ENCODE peak calls at places on chromosome 2, in four cellular contexts. D, B, R and V are unnamed samples.

GRCh38 chr2:71856709-71857525 is 290.7 kb downstream of the CYP26B1 start:
- DNase-seq in R (peak; percentile 13), D (no peak), B (no peak), V (no peak)

GRCh38 chr2:10002681-10003080 is 40.7 kb upstream of the KLF11 start:
- DNase-seq in B (no peak), D (no peak), R (no peak), V (peak; percentile 16)

GRCh38 chr2:239113164-239113563 is 265.3 kb downstream of the TWIST2 start:
- DNase-seq in B (peak; percentile 31), R (no peak), D (no peak), V (no peak)

GRCh38 chr2:239934571-239935171 is 90.5 kb downstream of the NDUFA10 start:
- DNase-seq in D (no peak), B (peak; percentile 39), R (peak; percentile 60), V (peak; percentile 77)

GRCh38 chr2:157228946-157229345 is 28.6 kb upstream of the GALNT5 start:
- DNase-seq in B (no peak), D (no peak), R (no peak), V (no peak)

GRCh38 chr2:68441179-68441993 is 25.7 kb downstream of the FBXO48 start:
- DNase-seq in B (peak; percentile 85), D (peak; percentile 75), R (peak; percentile 82), V (peak; percentile 89)

GRCh38 chr2:106828119-106828518 is 57.8 kb downstream of the ST6GAL2 start:
- DNase-seq in B (no peak), D (no peak), R (no peak), V (no peak)

GRCh38 chr2:202161106-202161836 is 77.1 kb downstream of the SUMO1 start:
- DNase-seq in D (no peak), R (no peak), B (no peak), V (no peak)

GRCh38 chr2:163319006-163319405 is 416.8 kb downstream of the FIGN start:
- DNase-seq in B (peak; percentile 35), R (no peak), D (no peak), V (no peak)

GRCh38 chr2:51535763-51536162 is 503.8 kb upstream of the NRXN1 start:
- DNase-seq in R (no peak), D (no peak), B (no peak), V (no peak)

GRCh38 chr2:100822587-100823248 is 2.8 kb downstream of the NPAS2 start:
- DNase-seq in D (no peak), R (no peak), B (peak; percentile 51), V (no peak)

GRCh38 chr2:235170536-235171510 is 219.0 kb downstream of the SH3BP4 start:
- DNase-seq in D (peak; percentile 91), B (peak; percentile 60), R (peak; percentile 36), V (no peak)

GRCh38 chr2:84257871-84258270 is 201.2 kb downstream of the SUCLG1 start:
- DNase-seq in D (no peak), R (no peak), B (no peak), V (no peak)

GRCh38 chr2:181790716-181791649 is 100.5 kb upstream of the ITPRID2 start:
- DNase-seq in R (no peak), B (peak; percentile 99), D (peak; percentile 77), V (no peak)

GRCh38 chr2:64019975-64020281 is 700 bp upstream of the VPS54 start:
- DNase-seq in D (no peak), B (no peak), R (no peak), V (no peak)

GRCh38 chr2:208250401-208250800 is 4.5 kb downstream of the IDH1 start:
- DNase-seq in D (no peak), B (peak; percentile 17), R (no peak), V (no peak)

GRCh38 chr2:151672277-151672676 is 62.0 kb downstream of the NEB start:
- DNase-seq in B (no peak), D (no peak), R (no peak), V (no peak)

GRCh38 chr2:3462493-3463104 is 56.7 kb downstream of the ADI1 start:
- DNase-seq in R (no peak), D (no peak), B (no peak), V (peak; percentile 56)

GRCh38 chr2:227325824-227326195 is 759 bp downstream of the MFF start:
- DNase-seq in R (peak; percentile 14), D (peak; percentile 44), B (peak; percentile 55), V (no peak)

GRCh38 chr2:222862068-222862914 is 1.5 kb downstream of the ACSL3 start:
- DNase-seq in B (peak; percentile 62), R (peak; percentile 6), D (no peak), V (no peak)

GRCh38 chr2:115165529-115166109 is 723.2 kb downstream of the DPP10 start:
- DNase-seq in R (no peak), D (no peak), B (peak; percentile 12), V (no peak)

GRCh38 chr2:162430323-162430722 is 86.4 kb downstream of the GCA start:
- DNase-seq in B (no peak), R (no peak), D (no peak), V (no peak)

GRCh38 chr2:235856151-235856819 is 311.9 kb downstream of the GBX2 start:
- DNase-seq in B (peak; percentile 73), R (no peak), D (no peak), V (no peak)

GRCh38 chr2:46780801-46781445 is 134.7 kb downstream of the MCFD2 start:
- DNase-seq in D (no peak), B (peak; percentile 56), R (no peak), V (no peak)

GRCh38 chr2:45675130-45675812 is 23.8 kb downstream of the PRKCE start:
- DNase-seq in D (no peak), B (no peak), R (peak; percentile 78), V (no peak)

GRCh38 chr2:88239781-88240180 is 69.6 kb downstream of the THNSL2 start:
- DNase-seq in D (no peak), R (no peak), B (no peak), V (no peak)

GRCh38 chr2:234469251-234469845 is 27.5 kb downstream of the ARL4C start:
- DNase-seq in D (no peak), R (no peak), B (peak; percentile 51), V (no peak)

GRCh38 chr2:10216677-10217498 is 85.8 kb upstream of the HPCAL1 start:
- DNase-seq in D (no peak), R (no peak), B (no peak), V (no peak)

DNA sequence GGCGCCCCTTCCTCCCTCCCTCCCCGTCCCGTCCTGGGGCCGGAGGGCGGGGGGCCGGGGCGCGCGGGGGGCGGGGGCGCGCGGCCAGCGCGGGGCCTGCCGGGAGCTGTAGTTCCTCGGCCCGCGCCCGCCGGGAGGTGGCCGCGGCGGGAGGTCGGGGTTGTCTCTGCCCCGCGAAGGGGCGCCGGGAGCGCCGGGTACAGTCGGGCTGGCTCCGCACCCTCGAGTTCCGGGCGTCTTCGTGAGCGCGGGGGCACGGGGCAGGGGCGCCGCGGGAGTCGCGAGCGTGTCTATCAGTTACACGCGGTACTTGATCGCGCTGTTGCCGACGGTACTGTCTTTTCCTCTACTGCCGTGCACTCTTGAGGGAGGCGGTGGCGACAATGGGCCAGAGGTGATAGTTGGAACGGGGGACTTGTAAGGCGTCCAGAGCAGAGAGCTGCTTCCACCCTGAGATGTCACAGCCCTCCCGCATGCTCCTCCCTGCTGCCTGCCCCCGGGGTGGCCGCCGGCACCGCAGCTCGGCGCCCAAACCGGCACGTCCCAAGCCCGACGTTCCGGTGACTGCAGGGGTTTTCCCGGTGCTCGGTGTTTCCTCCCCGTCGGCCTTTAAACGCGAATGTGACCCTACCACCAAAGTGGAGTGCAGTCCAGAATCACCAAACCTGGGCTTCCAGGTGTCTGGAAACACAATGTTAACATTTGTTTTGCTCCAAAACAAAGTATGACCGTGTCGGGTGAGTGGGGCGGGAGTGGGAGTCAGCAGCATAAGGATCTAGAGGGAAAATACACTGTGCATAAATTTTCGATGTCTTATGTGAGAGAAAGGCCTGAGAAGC is at the start of gene PRKD3:
- DNase-seq in R (peak; percentile 48), B (peak; percentile 39), D (peak; percentile 61), V (peak; percentile 76)
- H3K27ac ChIP-seq in R (peak within 1 kb of the TSS; percentile 87), B (peak within 1 kb of the TSS; percentile 71), D (peak within 1 kb of the TSS; percentile 72), V (peak within 1 kb of the TSS; percentile 96)

GRCh38 chr2:38828460-38828859 is 47.3 kb downstream of the DHX57 start:
- DNase-seq in R (no peak), B (no peak), D (no peak), V (no peak)
- H3K27ac ChIP-seq in R (no peak overlapping the region), B (no peak overlapping the region), D (no peak overlapping the region), V (no peak overlapping the region)

DNA sequence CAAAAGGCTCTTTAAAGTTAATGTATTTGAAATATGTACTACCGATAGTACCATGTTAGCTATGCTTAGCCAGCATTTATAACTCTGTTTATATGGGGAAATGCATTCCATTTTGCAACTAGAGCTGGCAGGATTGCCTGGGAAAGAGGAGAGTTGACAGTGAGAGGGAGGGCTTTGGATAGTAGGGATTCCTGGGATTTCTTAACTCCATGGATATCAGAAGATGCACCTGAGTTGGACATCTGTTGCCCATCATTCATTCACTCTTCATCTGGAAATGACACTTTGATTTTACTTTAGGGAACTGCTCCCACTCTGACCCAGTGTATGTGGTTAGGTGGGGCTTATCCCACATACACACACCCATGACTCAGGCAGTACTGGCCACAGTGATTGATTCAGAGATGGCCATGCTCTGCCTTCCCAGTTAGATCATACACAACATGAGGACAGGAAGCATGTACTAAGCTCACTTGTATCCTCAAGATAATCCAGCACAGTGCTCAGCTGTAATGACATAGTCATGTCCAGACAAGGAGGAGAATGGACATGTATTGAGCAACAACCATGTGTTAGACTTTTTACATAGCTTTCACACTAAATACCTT is 248.8 kb downstream of the MREG start:
- DNase-seq in R (no peak), B (peak; percentile 90), D (no peak), V (no peak)
- H3K27ac ChIP-seq in R (no peak overlapping the region), B (no peak overlapping the region), D (no peak overlapping the region), V (no peak overlapping the region)

GRCh38 chr2:187842978-187843847 is 289.0 kb upstream of the TFPI start:
- DNase-seq in D (no peak), R (no peak), B (peak; percentile 78), V (no peak)

GRCh38 chr2:187851955-187852624 is 297.9 kb upstream of the TFPI start:
- DNase-seq in R (no peak), B (no peak), D (no peak), V (no peak)

GRCh38 chr2:187853413-187853812 is 299.2 kb upstream of the TFPI start:
- DNase-seq in B (no peak), R (no peak), D (no peak), V (no peak)

GRCh38 chr2:187842315-187842714 is 288.1 kb upstream of the TFPI start:
- DNase-seq in D (no peak), B (no peak), R (no peak), V (no peak)

DNA sequence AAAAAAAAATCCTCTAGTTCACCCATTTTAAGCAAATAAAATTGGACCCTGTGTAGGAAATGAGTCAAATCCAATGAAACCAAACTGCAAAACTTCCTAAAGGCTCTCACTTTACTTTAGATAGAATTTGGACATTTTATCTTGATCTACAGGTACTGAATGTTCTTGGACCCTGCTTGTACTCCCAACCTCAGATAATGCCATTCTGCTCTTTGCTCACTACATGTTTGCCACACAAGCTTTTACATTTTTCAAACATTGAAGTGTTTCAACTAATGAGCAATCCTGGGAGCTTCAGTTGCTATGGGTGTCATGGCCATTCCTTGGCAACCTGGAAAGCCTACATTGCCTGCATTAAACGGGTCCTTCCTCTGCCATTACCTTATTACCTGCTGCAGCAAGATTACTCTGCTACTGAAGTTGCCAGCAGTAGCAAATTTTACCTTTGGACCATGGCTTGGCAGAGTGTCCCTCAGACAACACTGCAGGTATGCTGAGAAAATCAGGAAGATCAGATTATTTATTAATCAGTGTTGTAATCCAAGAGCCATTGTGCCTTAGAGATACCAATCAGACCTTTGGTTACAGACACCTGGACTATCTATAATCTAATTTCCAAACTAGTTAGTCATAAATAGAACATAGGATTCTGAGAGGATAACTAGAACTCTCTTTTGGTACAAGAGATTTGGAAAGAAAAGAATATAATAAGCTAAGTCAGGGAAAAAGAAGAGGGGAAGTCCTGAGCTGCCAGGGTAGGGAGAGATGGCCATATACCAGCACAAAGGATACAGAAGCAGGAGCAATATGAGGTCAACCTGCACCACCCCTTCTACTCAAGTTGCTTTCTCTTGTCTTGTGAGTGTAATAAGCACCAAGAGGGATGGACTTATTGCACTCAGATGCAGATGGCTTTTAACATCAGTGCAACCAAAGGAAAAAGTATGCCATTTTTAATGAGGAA is 293.3 kb upstream of the TFPI start:
- DNase-seq in R (no peak), B (no peak), D (no peak), V (no peak)
- H3K27ac ChIP-seq in R (no peak overlapping the region), B (no peak overlapping the region), D (no peak overlapping the region), V (no peak overlapping the region)